ENCODE peak calls at places on chromosomes 6 and 20, in six cellular contexts. One of them, this sample, is unnamed.

GRCh38 chr6:160124605-160125004 is 3.0 kb downstream of the SLC22A1 start:
- DNase-seq in SK-N-DZ: no peak
- DNase-seq in neural progenitor cell: no peak
- DNase-seq in activated T-helper 9 cell treated with anti-CD3 and anti-CD28 coated beads, Interleukin-2, amount 50 U/mL, for 16 hours: no peak
- DNase-seq in stimulated activated effector memory CD8-positive, alpha-beta T cell treated with anti-CD3 and anti-CD28 coated beads, Interleukin-12 subunit alpha, Interleukin-12 subunit beta, amount 100 ng/mL, for 72 hours: no peak
- DNase-seq in HS-27A: no peak
- DNase-seq in this sample: no peak

GRCh38 chr20:2379511-2380229 is 1.0 kb upstream of the TGM6 start:
- DNase-seq in SK-N-DZ: peak
- DNase-seq in neural progenitor cell: no peak
- DNase-seq in activated T-helper 9 cell treated with anti-CD3 and anti-CD28 coated beads, Interleukin-2, amount 50 U/mL, for 16 hours: no peak
- DNase-seq in stimulated activated effector memory CD8-positive, alpha-beta T cell treated with anti-CD3 and anti-CD28 coated beads, Interleukin-12 subunit alpha, Interleukin-12 subunit beta, amount 100 ng/mL, for 72 hours: no peak
- DNase-seq in HS-27A: no peak
- DNase-seq in this sample: peak

GRCh38 chr6:25504661-25505060 is 147.4 kb upstream of the SCGN start:
- DNase-seq in SK-N-DZ: no peak
- DNase-seq in neural progenitor cell: peak
- DNase-seq in activated T-helper 9 cell treated with anti-CD3 and anti-CD28 coated beads, Interleukin-2, amount 50 U/mL, for 16 hours: no peak
- DNase-seq in stimulated activated effector memory CD8-positive, alpha-beta T cell treated with anti-CD3 and anti-CD28 coated beads, Interleukin-12 subunit alpha, Interleukin-12 subunit beta, amount 100 ng/mL, for 72 hours: no peak
- DNase-seq in HS-27A: no peak
- DNase-seq in this sample: no peak

GRCh38 chr6:53984163-53984562 is 127.1 kb upstream of the MLIP start:
- DNase-seq in SK-N-DZ: no peak
- DNase-seq in neural progenitor cell: no peak
- DNase-seq in activated T-helper 9 cell treated with anti-CD3 and anti-CD28 coated beads, Interleukin-2, amount 50 U/mL, for 16 hours: no peak
- DNase-seq in stimulated activated effector memory CD8-positive, alpha-beta T cell treated with anti-CD3 and anti-CD28 coated beads, Interleukin-12 subunit alpha, Interleukin-12 subunit beta, amount 100 ng/mL, for 72 hours: no peak
- DNase-seq in HS-27A: no peak
- DNase-seq in this sample: no peak

GRCh38 chr6:37357860-37358259 is 4.1 kb downstream of the RNF8 start:
- DNase-seq in SK-N-DZ: no peak
- DNase-seq in neural progenitor cell: no peak
- DNase-seq in activated T-helper 9 cell treated with anti-CD3 and anti-CD28 coated beads, Interleukin-2, amount 50 U/mL, for 16 hours: no peak
- DNase-seq in stimulated activated effector memory CD8-positive, alpha-beta T cell treated with anti-CD3 and anti-CD28 coated beads, Interleukin-12 subunit alpha, Interleukin-12 subunit beta, amount 100 ng/mL, for 72 hours: no peak
- DNase-seq in HS-27A: no peak
- DNase-seq in this sample: no peak

GRCh38 chr6:84536914-84537638 is 227.3 kb downstream of the TBX18 start:
- DNase-seq in SK-N-DZ: no peak
- DNase-seq in neural progenitor cell: no peak
- DNase-seq in activated T-helper 9 cell treated with anti-CD3 and anti-CD28 coated beads, Interleukin-2, amount 50 U/mL, for 16 hours: no peak
- DNase-seq in stimulated activated effector memory CD8-positive, alpha-beta T cell treated with anti-CD3 and anti-CD28 coated beads, Interleukin-12 subunit alpha, Interleukin-12 subunit beta, amount 100 ng/mL, for 72 hours: no peak
- DNase-seq in HS-27A: no peak
- DNase-seq in this sample: no peak

GRCh38 chr6:152746172-152746553 is 4.4 kb upstream of the VIP start:
- DNase-seq in SK-N-DZ: no peak
- DNase-seq in neural progenitor cell: no peak
- DNase-seq in activated T-helper 9 cell treated with anti-CD3 and anti-CD28 coated beads, Interleukin-2, amount 50 U/mL, for 16 hours: no peak
- DNase-seq in stimulated activated effector memory CD8-positive, alpha-beta T cell treated with anti-CD3 and anti-CD28 coated beads, Interleukin-12 subunit alpha, Interleukin-12 subunit beta, amount 100 ng/mL, for 72 hours: no peak
- DNase-seq in HS-27A: no peak
- DNase-seq in this sample: no peak

GRCh38 chr6:84498905-84499304 is 265.5 kb downstream of the TBX18 start:
- DNase-seq in SK-N-DZ: no peak
- DNase-seq in neural progenitor cell: no peak
- DNase-seq in activated T-helper 9 cell treated with anti-CD3 and anti-CD28 coated beads, Interleukin-2, amount 50 U/mL, for 16 hours: no peak
- DNase-seq in stimulated activated effector memory CD8-positive, alpha-beta T cell treated with anti-CD3 and anti-CD28 coated beads, Interleukin-12 subunit alpha, Interleukin-12 subunit beta, amount 100 ng/mL, for 72 hours: no peak
- DNase-seq in HS-27A: no peak
- DNase-seq in this sample: no peak

GRCh38 chr6:159809149-159809548 is 9.1 kb downstream of the PNLDC1 start:
- DNase-seq in SK-N-DZ: no peak
- DNase-seq in neural progenitor cell: no peak
- DNase-seq in activated T-helper 9 cell treated with anti-CD3 and anti-CD28 coated beads, Interleukin-2, amount 50 U/mL, for 16 hours: no peak
- DNase-seq in stimulated activated effector memory CD8-positive, alpha-beta T cell treated with anti-CD3 and anti-CD28 coated beads, Interleukin-12 subunit alpha, Interleukin-12 subunit beta, amount 100 ng/mL, for 72 hours: no peak
- DNase-seq in HS-27A: no peak
- DNase-seq in this sample: no peak

GRCh38 chr20:34639755-34640222 is 37.1 kb downstream of the PIGU start:
- DNase-seq in SK-N-DZ: peak
- DNase-seq in neural progenitor cell: no peak
- DNase-seq in activated T-helper 9 cell treated with anti-CD3 and anti-CD28 coated beads, Interleukin-2, amount 50 U/mL, for 16 hours: no peak
- DNase-seq in stimulated activated effector memory CD8-positive, alpha-beta T cell treated with anti-CD3 and anti-CD28 coated beads, Interleukin-12 subunit alpha, Interleukin-12 subunit beta, amount 100 ng/mL, for 72 hours: no peak
- DNase-seq in HS-27A: no peak
- DNase-seq in this sample: no peak

GRCh38 chr6:56795852-56796532 is 153.3 kb upstream of the DST start:
- DNase-seq in SK-N-DZ: no peak
- DNase-seq in neural progenitor cell: no peak
- DNase-seq in activated T-helper 9 cell treated with anti-CD3 and anti-CD28 coated beads, Interleukin-2, amount 50 U/mL, for 16 hours: no peak
- DNase-seq in stimulated activated effector memory CD8-positive, alpha-beta T cell treated with anti-CD3 and anti-CD28 coated beads, Interleukin-12 subunit alpha, Interleukin-12 subunit beta, amount 100 ng/mL, for 72 hours: no peak
- DNase-seq in HS-27A: no peak
- DNase-seq in this sample: no peak

GRCh38 chr6:30615219-30615957 is 1.7 kb downstream of the PPP1R10 start:
- DNase-seq in SK-N-DZ: peak
- DNase-seq in neural progenitor cell: peak
- DNase-seq in activated T-helper 9 cell treated with anti-CD3 and anti-CD28 coated beads, Interleukin-2, amount 50 U/mL, for 16 hours: no peak
- DNase-seq in stimulated activated effector memory CD8-positive, alpha-beta T cell treated with anti-CD3 and anti-CD28 coated beads, Interleukin-12 subunit alpha, Interleukin-12 subunit beta, amount 100 ng/mL, for 72 hours: peak
- DNase-seq in HS-27A: peak
- DNase-seq in this sample: peak

GRCh38 chr6:11021003-11021402 is 23.1 kb downstream of the ELOVL2 start:
- DNase-seq in SK-N-DZ: no peak
- DNase-seq in neural progenitor cell: no peak
- DNase-seq in activated T-helper 9 cell treated with anti-CD3 and anti-CD28 coated beads, Interleukin-2, amount 50 U/mL, for 16 hours: no peak
- DNase-seq in stimulated activated effector memory CD8-positive, alpha-beta T cell treated with anti-CD3 and anti-CD28 coated beads, Interleukin-12 subunit alpha, Interleukin-12 subunit beta, amount 100 ng/mL, for 72 hours: no peak
- DNase-seq in HS-27A: no peak
- DNase-seq in this sample: no peak

GRCh38 chr6:123619156-123619555 is 17.6 kb downstream of the TRDN start:
- DNase-seq in SK-N-DZ: no peak
- DNase-seq in neural progenitor cell: no peak
- DNase-seq in activated T-helper 9 cell treated with anti-CD3 and anti-CD28 coated beads, Interleukin-2, amount 50 U/mL, for 16 hours: no peak
- DNase-seq in stimulated activated effector memory CD8-positive, alpha-beta T cell treated with anti-CD3 and anti-CD28 coated beads, Interleukin-12 subunit alpha, Interleukin-12 subunit beta, amount 100 ng/mL, for 72 hours: no peak
- DNase-seq in HS-27A: no peak
- DNase-seq in this sample: no peak

GRCh38 chr6:30013296-30013922 is 47.7 kb upstream of the POLR1H start:
- DNase-seq in SK-N-DZ: peak
- DNase-seq in neural progenitor cell: peak
- DNase-seq in activated T-helper 9 cell treated with anti-CD3 and anti-CD28 coated beads, Interleukin-2, amount 50 U/mL, for 16 hours: no peak
- DNase-seq in stimulated activated effector memory CD8-positive, alpha-beta T cell treated with anti-CD3 and anti-CD28 coated beads, Interleukin-12 subunit alpha, Interleukin-12 subunit beta, amount 100 ng/mL, for 72 hours: no peak
- DNase-seq in HS-27A: no peak
- DNase-seq in this sample: peak

GRCh38 chr6:41693866-41694265 is 41.5 kb downstream of the TFEB start:
- DNase-seq in SK-N-DZ: no peak
- DNase-seq in neural progenitor cell: no peak
- DNase-seq in activated T-helper 9 cell treated with anti-CD3 and anti-CD28 coated beads, Interleukin-2, amount 50 U/mL, for 16 hours: no peak
- DNase-seq in stimulated activated effector memory CD8-positive, alpha-beta T cell treated with anti-CD3 and anti-CD28 coated beads, Interleukin-12 subunit alpha, Interleukin-12 subunit beta, amount 100 ng/mL, for 72 hours: no peak
- DNase-seq in HS-27A: no peak
- DNase-seq in this sample: no peak

GRCh38 chr6:15254074-15254975 is 8.5 kb downstream of the JARID2 start:
- DNase-seq in SK-N-DZ: no peak
- DNase-seq in neural progenitor cell: peak
- DNase-seq in activated T-helper 9 cell treated with anti-CD3 and anti-CD28 coated beads, Interleukin-2, amount 50 U/mL, for 16 hours: no peak
- DNase-seq in stimulated activated effector memory CD8-positive, alpha-beta T cell treated with anti-CD3 and anti-CD28 coated beads, Interleukin-12 subunit alpha, Interleukin-12 subunit beta, amount 100 ng/mL, for 72 hours: no peak
- DNase-seq in HS-27A: no peak
- DNase-seq in this sample: peak

GRCh38 chr20:1827974-1828785 is 67.0 kb upstream of the SIRPA start:
- DNase-seq in SK-N-DZ: no peak
- DNase-seq in neural progenitor cell: peak
- DNase-seq in activated T-helper 9 cell treated with anti-CD3 and anti-CD28 coated beads, Interleukin-2, amount 50 U/mL, for 16 hours: no peak
- DNase-seq in stimulated activated effector memory CD8-positive, alpha-beta T cell treated with anti-CD3 and anti-CD28 coated beads, Interleukin-12 subunit alpha, Interleukin-12 subunit beta, amount 100 ng/mL, for 72 hours: no peak
- DNase-seq in HS-27A: no peak
- DNase-seq in this sample: no peak

GRCh38 chr20:46324960-46325703 is 16.8 kb upstream of the CDH22 start:
- DNase-seq in SK-N-DZ: peak
- DNase-seq in neural progenitor cell: peak
- DNase-seq in activated T-helper 9 cell treated with anti-CD3 and anti-CD28 coated beads, Interleukin-2, amount 50 U/mL, for 16 hours: no peak
- DNase-seq in stimulated activated effector memory CD8-positive, alpha-beta T cell treated with anti-CD3 and anti-CD28 coated beads, Interleukin-12 subunit alpha, Interleukin-12 subunit beta, amount 100 ng/mL, for 72 hours: no peak
- DNase-seq in HS-27A: no peak
- DNase-seq in this sample: peak

GRCh38 chr20:38377039-38377715 is 30.9 kb downstream of the LBP start:
- DNase-seq in SK-N-DZ: no peak
- DNase-seq in neural progenitor cell: no peak
- DNase-seq in activated T-helper 9 cell treated with anti-CD3 and anti-CD28 coated beads, Interleukin-2, amount 50 U/mL, for 16 hours: no peak
- DNase-seq in stimulated activated effector memory CD8-positive, alpha-beta T cell treated with anti-CD3 and anti-CD28 coated beads, Interleukin-12 subunit alpha, Interleukin-12 subunit beta, amount 100 ng/mL, for 72 hours: no peak
- DNase-seq in HS-27A: no peak
- DNase-seq in this sample: no peak

GRCh38 chr6:157017861-157018260 is 240.7 kb downstream of the ARID1B start:
- DNase-seq in SK-N-DZ: no peak
- DNase-seq in neural progenitor cell: no peak
- DNase-seq in activated T-helper 9 cell treated with anti-CD3 and anti-CD28 coated beads, Interleukin-2, amount 50 U/mL, for 16 hours: no peak
- DNase-seq in stimulated activated effector memory CD8-positive, alpha-beta T cell treated with anti-CD3 and anti-CD28 coated beads, Interleukin-12 subunit alpha, Interleukin-12 subunit beta, amount 100 ng/mL, for 72 hours: no peak
- DNase-seq in HS-27A: no peak
- DNase-seq in this sample: no peak

GRCh38 chr6:165484178-165484889 is 174.9 kb upstream of the C6orf118 start:
- DNase-seq in SK-N-DZ: no peak
- DNase-seq in neural progenitor cell: peak
- DNase-seq in activated T-helper 9 cell treated with anti-CD3 and anti-CD28 coated beads, Interleukin-2, amount 50 U/mL, for 16 hours: no peak
- DNase-seq in stimulated activated effector memory CD8-positive, alpha-beta T cell treated with anti-CD3 and anti-CD28 coated beads, Interleukin-12 subunit alpha, Interleukin-12 subunit beta, amount 100 ng/mL, for 72 hours: no peak
- DNase-seq in HS-27A: no peak
- DNase-seq in this sample: no peak

GRCh38 chr6:149755300-149756260 is 6.0 kb downstream of the PCMT1 start:
- DNase-seq in SK-N-DZ: no peak
- DNase-seq in neural progenitor cell: no peak
- DNase-seq in activated T-helper 9 cell treated with anti-CD3 and anti-CD28 coated beads, Interleukin-2, amount 50 U/mL, for 16 hours: no peak
- DNase-seq in stimulated activated effector memory CD8-positive, alpha-beta T cell treated with anti-CD3 and anti-CD28 coated beads, Interleukin-12 subunit alpha, Interleukin-12 subunit beta, amount 100 ng/mL, for 72 hours: no peak
- DNase-seq in HS-27A: no peak
- DNase-seq in this sample: no peak

GRCh38 chr6:119158057-119158848 is 79.8 kb upstream of the FAM184A start:
- DNase-seq in SK-N-DZ: no peak
- DNase-seq in neural progenitor cell: no peak
- DNase-seq in activated T-helper 9 cell treated with anti-CD3 and anti-CD28 coated beads, Interleukin-2, amount 50 U/mL, for 16 hours: no peak
- DNase-seq in stimulated activated effector memory CD8-positive, alpha-beta T cell treated with anti-CD3 and anti-CD28 coated beads, Interleukin-12 subunit alpha, Interleukin-12 subunit beta, amount 100 ng/mL, for 72 hours: no peak
- DNase-seq in HS-27A: no peak
- DNase-seq in this sample: peak

GRCh38 chr20:19761853-19762252 is 3.8 kb downstream of the RIN2 start:
- DNase-seq in SK-N-DZ: no peak
- DNase-seq in neural progenitor cell: no peak
- DNase-seq in activated T-helper 9 cell treated with anti-CD3 and anti-CD28 coated beads, Interleukin-2, amount 50 U/mL, for 16 hours: no peak
- DNase-seq in stimulated activated effector memory CD8-positive, alpha-beta T cell treated with anti-CD3 and anti-CD28 coated beads, Interleukin-12 subunit alpha, Interleukin-12 subunit beta, amount 100 ng/mL, for 72 hours: no peak
- DNase-seq in HS-27A: no peak
- DNase-seq in this sample: no peak

GRCh38 chr6:43120938-43121913 is 45.1 kb downstream of the PTK7 start:
- DNase-seq in SK-N-DZ: no peak
- DNase-seq in neural progenitor cell: peak
- DNase-seq in activated T-helper 9 cell treated with anti-CD3 and anti-CD28 coated beads, Interleukin-2, amount 50 U/mL, for 16 hours: no peak
- DNase-seq in stimulated activated effector memory CD8-positive, alpha-beta T cell treated with anti-CD3 and anti-CD28 coated beads, Interleukin-12 subunit alpha, Interleukin-12 subunit beta, amount 100 ng/mL, for 72 hours: no peak
- DNase-seq in HS-27A: peak
- DNase-seq in this sample: no peak

GRCh38 chr20:4795394-4795793 is 73.7 kb downstream of the PRND start:
- DNase-seq in SK-N-DZ: no peak
- DNase-seq in neural progenitor cell: no peak
- DNase-seq in activated T-helper 9 cell treated with anti-CD3 and anti-CD28 coated beads, Interleukin-2, amount 50 U/mL, for 16 hours: no peak
- DNase-seq in stimulated activated effector memory CD8-positive, alpha-beta T cell treated with anti-CD3 and anti-CD28 coated beads, Interleukin-12 subunit alpha, Interleukin-12 subunit beta, amount 100 ng/mL, for 72 hours: peak
- DNase-seq in HS-27A: peak
- DNase-seq in this sample: no peak

GRCh38 chr6:25279748-25280616 is 808 bp downstream of the CARMIL1 start:
- DNase-seq in SK-N-DZ: no peak
- DNase-seq in neural progenitor cell: peak
- DNase-seq in activated T-helper 9 cell treated with anti-CD3 and anti-CD28 coated beads, Interleukin-2, amount 50 U/mL, for 16 hours: no peak
- DNase-seq in stimulated activated effector memory CD8-positive, alpha-beta T cell treated with anti-CD3 and anti-CD28 coated beads, Interleukin-12 subunit alpha, Interleukin-12 subunit beta, amount 100 ng/mL, for 72 hours: peak
- DNase-seq in HS-27A: no peak
- DNase-seq in this sample: no peak

GRCh38 chr6:142694054-142694453 is 250.9 kb downstream of the HIVEP2 start:
- DNase-seq in SK-N-DZ: no peak
- DNase-seq in neural progenitor cell: no peak
- DNase-seq in activated T-helper 9 cell treated with anti-CD3 and anti-CD28 coated beads, Interleukin-2, amount 50 U/mL, for 16 hours: no peak
- DNase-seq in stimulated activated effector memory CD8-positive, alpha-beta T cell treated with anti-CD3 and anti-CD28 coated beads, Interleukin-12 subunit alpha, Interleukin-12 subunit beta, amount 100 ng/mL, for 72 hours: no peak
- DNase-seq in HS-27A: no peak
- DNase-seq in this sample: no peak

GRCh38 chr20:50226093-50226974 is 35.7 kb downstream of the CEBPB start:
- DNase-seq in SK-N-DZ: no peak
- DNase-seq in neural progenitor cell: no peak
- DNase-seq in activated T-helper 9 cell treated with anti-CD3 and anti-CD28 coated beads, Interleukin-2, amount 50 U/mL, for 16 hours: no peak
- DNase-seq in stimulated activated effector memory CD8-positive, alpha-beta T cell treated with anti-CD3 and anti-CD28 coated beads, Interleukin-12 subunit alpha, Interleukin-12 subunit beta, amount 100 ng/mL, for 72 hours: peak
- DNase-seq in HS-27A: no peak
- DNase-seq in this sample: peak

GRCh38 chr6:11172501-11173337 is 59.7 kb downstream of the NEDD9 start:
- DNase-seq in SK-N-DZ: peak
- DNase-seq in neural progenitor cell: peak
- DNase-seq in activated T-helper 9 cell treated with anti-CD3 and anti-CD28 coated beads, Interleukin-2, amount 50 U/mL, for 16 hours: peak
- DNase-seq in stimulated activated effector memory CD8-positive, alpha-beta T cell treated with anti-CD3 and anti-CD28 coated beads, Interleukin-12 subunit alpha, Interleukin-12 subunit beta, amount 100 ng/mL, for 72 hours: peak
- DNase-seq in HS-27A: no peak
- DNase-seq in this sample: peak

GRCh38 chr6:53924277-53924676 is 129.5 kb downstream of the LRRC1 start:
- DNase-seq in SK-N-DZ: no peak
- DNase-seq in neural progenitor cell: no peak
- DNase-seq in activated T-helper 9 cell treated with anti-CD3 and anti-CD28 coated beads, Interleukin-2, amount 50 U/mL, for 16 hours: no peak
- DNase-seq in stimulated activated effector memory CD8-positive, alpha-beta T cell treated with anti-CD3 and anti-CD28 coated beads, Interleukin-12 subunit alpha, Interleukin-12 subunit beta, amount 100 ng/mL, for 72 hours: no peak
- DNase-seq in HS-27A: no peak
- DNase-seq in this sample: no peak

GRCh38 chr6:46490425-46491200 is 636 bp downstream of the RCAN2 start:
- DNase-seq in SK-N-DZ: peak
- DNase-seq in neural progenitor cell: peak
- DNase-seq in activated T-helper 9 cell treated with anti-CD3 and anti-CD28 coated beads, Interleukin-2, amount 50 U/mL, for 16 hours: no peak
- DNase-seq in stimulated activated effector memory CD8-positive, alpha-beta T cell treated with anti-CD3 and anti-CD28 coated beads, Interleukin-12 subunit alpha, Interleukin-12 subunit beta, amount 100 ng/mL, for 72 hours: no peak
- DNase-seq in HS-27A: no peak
- DNase-seq in this sample: no peak

GRCh38 chr6:131213501-131213990 is 78.3 kb downstream of the AKAP7 start:
- DNase-seq in SK-N-DZ: no peak
- DNase-seq in neural progenitor cell: peak
- DNase-seq in activated T-helper 9 cell treated with anti-CD3 and anti-CD28 coated beads, Interleukin-2, amount 50 U/mL, for 16 hours: no peak
- DNase-seq in stimulated activated effector memory CD8-positive, alpha-beta T cell treated with anti-CD3 and anti-CD28 coated beads, Interleukin-12 subunit alpha, Interleukin-12 subunit beta, amount 100 ng/mL, for 72 hours: no peak
- DNase-seq in HS-27A: no peak
- DNase-seq in this sample: no peak

GRCh38 chr6:111709615-111710398 is 104.1 kb upstream of the TRAF3IP2 start:
- DNase-seq in SK-N-DZ: peak
- DNase-seq in neural progenitor cell: peak
- DNase-seq in activated T-helper 9 cell treated with anti-CD3 and anti-CD28 coated beads, Interleukin-2, amount 50 U/mL, for 16 hours: peak
- DNase-seq in stimulated activated effector memory CD8-positive, alpha-beta T cell treated with anti-CD3 and anti-CD28 coated beads, Interleukin-12 subunit alpha, Interleukin-12 subunit beta, amount 100 ng/mL, for 72 hours: peak
- DNase-seq in HS-27A: no peak
- DNase-seq in this sample: peak